ENCODE peak calls at places on chromosome 10, in seven cellular contexts. Q is gastrocnemius medialis; C is stimulated activated effector memory CD8-positive, alpha-beta T cell treated with anti-CD3 and anti-CD28 coated beads, Interleukin-12 subunit alpha, Interleukin-12 subunit beta, amount 100 ng/mL, for 72 hours; M is hippocampal formation; J is Daoy; D is effector memory CD4-positive, alpha-beta T cell; K is sciatic nerve. X is an unnamed sample.
A peak's percentile ranks its signal among the peaks of the same experiment; 100 is the strongest.

GRCh38 chr10:22370320-22370719 is 25.0 kb downstream of the SPAG6 start:
- DNase-seq in M (no peak), Q (no peak), K (no peak), D (no peak), J (no peak), C (no peak), X (no peak)

GRCh38 chr10:110511734-110512449 is 14.2 kb downstream of the DUSP5 start:
- DNase-seq in M (no peak), Q (no peak), J (no peak), D (no peak), C (no peak), K (peak; percentile 23), X (no peak)

GRCh38 chr10:21993360-21994001 is 10.0 kb downstream of the DNAJC1 start:
- DNase-seq in M (peak; percentile 44), D (no peak), C (no peak), Q (no peak), K (no peak), J (no peak), X (no peak)

GRCh38 chr10:115005771-115006170 is 67.8 kb downstream of the TRUB1 start:
- DNase-seq in M (no peak), C (no peak), Q (no peak), K (no peak), J (no peak), D (no peak), X (no peak)

GRCh38 chr10:43199684-43200537 is 61.7 kb downstream of the CSGALNACT2 start:
- DNase-seq in C (peak; percentile 1), Q (peak; percentile 6), D (no peak), J (no peak), K (peak; percentile 51), M (no peak), X (no peak)

GRCh38 chr10:85603167-85603940 is 763.2 kb downstream of the GRID1 start:
- DNase-seq in D (no peak), C (no peak), J (no peak), M (no peak), Q (no peak), K (no peak), X (no peak)

GRCh38 chr10:119090968-119091367 is 10.4 kb upstream of the EIF3A start:
- DNase-seq in Q (no peak), K (peak; percentile 10), M (no peak), D (peak; percentile 45), C (no peak), J (peak; percentile 81), X (no peak)

GRCh38 chr10:17805921-17806577 is 3.1 kb upstream of the MRC1 start:
- DNase-seq in J (no peak), D (no peak), K (no peak), Q (no peak), C (no peak), M (no peak), X (no peak)

GRCh38 chr10:31876616-31877352 is 51.8 kb downstream of the ARHGAP12 start:
- DNase-seq in C (no peak), Q (no peak), M (peak; percentile 33), D (no peak), K (no peak), J (no peak), X (no peak)